ENCODE peak calls at places on chromosome 19, in ten cellular contexts. Y is osteocyte; A is activated naive CD8-positive, alpha-beta T cell treated with anti-CD3 and anti-CD28 coated beads, Interleukin-2, amount 50 U/mL, for 24 hours; I is mesendoderm; J is activated CD4-positive, alpha-beta T cell treated with anti-CD3 and anti-CD28 coated beads, Interleukin-2, amount 10 ng/mL, durations not matched to agents 7 days and 5 days; U is stimulated activated CD8-positive, alpha-beta memory T cell treated with anti-CD3 and anti-CD28 coated beads, Interleukin-4, amount 100 ng/mL, for 48 hours; F is progenitor cell of endocrine pancreas; T is mucosa of gallbladder; C is neural crest cell; O is nephron progenitor cell. Z is an unnamed sample.

GRCh38 chr19:31639306-31639705 is 290.1 kb upstream of the TSHZ3 start:
- DNase-seq in T (no peak), F (no peak), I (no peak), Y (no peak), U (no peak), C (no peak), A (no peak), J (no peak), O (no peak), Z (no peak)

GRCh38 chr19:5218255-5218855 is 122.3 kb downstream of the PTPRS start:
- DNase-seq in F (no peak), I (no peak), A (no peak), O (no peak), T (no peak), U (no peak), C (no peak), Y (no peak), J (no peak), Z (no peak)

GRCh38 chr19:18789883-18790565 is 1.1 kb downstream of the COMP start:
- DNase-seq in J (no peak), O (peak), A (peak), U (peak), I (peak), T (no peak), C (no peak), F (no peak), Y (no peak), Z (peak)

GRCh38 chr19:2575734-2576481 is 100.0 kb downstream of the GADD45B start:
- DNase-seq in U (no peak), C (no peak), A (no peak), T (peak), Y (peak), I (no peak), J (no peak), O (peak), F (no peak), Z (no peak)

GRCh38 chr19:3350014-3350663 is 16.2 kb upstream of the NFIC start:
- DNase-seq in U (no peak), T (peak), A (no peak), O (no peak), I (no peak), J (no peak), F (no peak), Y (no peak), C (no peak), Z (no peak)

GRCh38 chr19:57248646-57249045 is 8.2 kb downstream of the ZNF805 start:
- DNase-seq in A (no peak), T (no peak), O (no peak), C (no peak), I (no peak), U (no peak), J (no peak), Y (peak), F (no peak), Z (no peak)

GRCh38 chr19:58328999-58329398 is 2.2 kb downstream of the ZSCAN22 start:
- DNase-seq in A (peak), C (peak), F (peak), J (no peak), U (peak), O (peak), I (peak), Y (no peak), T (no peak), Z (peak)

GRCh38 chr19:5880604-5881078 is 10.3 kb upstream of the FUT5 start:
- DNase-seq in O (peak), U (no peak), J (no peak), C (no peak), I (peak), A (no peak), F (no peak), T (peak), Y (no peak), Z (no peak)

GRCh38 chr19:18898081-18898532 is 2.1 kb upstream of the CERS1 start:
- DNase-seq in C (no peak), O (peak), J (no peak), I (no peak), U (no peak), F (no peak), A (no peak), Y (peak), T (no peak), Z (no peak)

GRCh38 chr19:58386166-58386575 is 898 bp upstream of the RPS5 start:
- DNase-seq in O (no peak), T (no peak), C (no peak), U (peak), Y (no peak), J (no peak), I (no peak), F (no peak), A (peak), Z (no peak)

GRCh38 chr19:31350693-31351211 is 1.5 kb upstream of the TSHZ3 start:
- DNase-seq in U (no peak), O (peak), A (peak), T (peak), F (peak), Y (peak), J (peak), C (peak), I (peak), Z (peak)

GRCh38 chr19:47752440-47753211 is 7.3 kb downstream of the NOP53 start:
- DNase-seq in I (no peak), F (no peak), C (no peak), J (peak), Y (no peak), A (no peak), T (no peak), O (no peak), U (no peak), Z (no peak)

GRCh38 chr19:5193192-5193591 is 147.4 kb downstream of the PTPRS start:
- DNase-seq in T (no peak), J (no peak), C (peak), F (no peak), Y (no peak), O (no peak), I (peak), U (no peak), A (no peak), Z (no peak)

GRCh38 chr19:54316746-54317107 is 3.8 kb upstream of the LILRA5 start:
- DNase-seq in C (no peak), O (no peak), U (no peak), I (peak), F (no peak), A (no peak), T (no peak), J (peak), Y (no peak), Z (no peak)

GRCh38 chr19:43789029-43789428 is 8.3 kb upstream of the KCNN4 start:
- DNase-seq in J (no peak), T (no peak), Y (no peak), U (no peak), I (peak), A (no peak), C (no peak), O (peak), F (no peak), Z (no peak)

Z was measured in stimulated activated naive CD8-positive, alpha-beta T cell treated with anti-CD3 and anti-CD28 coated beads, Interleukin-15, Interleukin-2, amounts not matched to agents 100 U/mL and 50 U/mL, for 24 hours.